ENCODE peak calls at places on chromosome 6, in six cellular contexts. X is HEK293T, O is choroid plexus epithelial cell, B is hepatic stellate cell, C is Daoy, V is epithelial cell of prostate. R is an unnamed sample.

GRCh38 chr6:44641344-44641743 is 253.8 kb downstream of the CDC5L start:
- DNase-seq in X (no peak), O (peak), B (no peak), C (peak), V (no peak), R (no peak)

GRCh38 chr6:4647414-4648365 is 128.5 kb upstream of the CDYL start:
- DNase-seq in X (peak), O (peak), B (peak), C (peak), V (no peak), R (no peak)

GRCh38 chr6:108676555-108676954 is 115.8 kb downstream of the FOXO3 start:
- DNase-seq in X (peak), O (no peak), B (no peak), C (no peak), V (no peak), R (no peak)

GRCh38 chr6:143223895-143224294 is 163.2 kb downstream of the AIG1 start:
- DNase-seq in X (peak), O (peak), B (peak), C (peak), V (no peak), R (no peak)

GRCh38 chr6:78500299-78501089 is 366.9 kb upstream of the IRAK1BP1 start:
- DNase-seq in X (no peak), O (no peak), B (no peak), C (no peak), V (no peak), R (no peak)

GRCh38 chr6:27505209-27506027 is 32.5 kb upstream of the ZNF184 start:
- DNase-seq in X (peak), O (peak), B (peak), C (peak), V (no peak), R (peak)

GRCh38 chr6:165227644-165228329 is 81.6 kb downstream of the C6orf118 start:
- DNase-seq in X (no peak), O (peak), B (no peak), C (peak), V (peak), R (no peak)

GRCh38 chr6:34065470-34066283 is 80.2 kb downstream of the GRM4 start:
- DNase-seq in X (no peak), O (no peak), B (no peak), C (peak), V (no peak), R (no peak)

GRCh38 chr6:31615748-31616147 is 714 bp downstream of the AIF1 start:
- DNase-seq in X (no peak), O (no peak), B (no peak), C (no peak), V (no peak), R (no peak)

GRCh38 chr6:151101116-151101810 is 138.5 kb upstream of the AKAP12 start:
- DNase-seq in X (no peak), O (peak), B (no peak), C (no peak), V (no peak), R (no peak)

GRCh38 chr6:42690151-42690702 is 32.2 kb downstream of the PRPH2 start:
- DNase-seq in X (no peak), O (peak), B (no peak), C (no peak), V (no peak), R (no peak)

GRCh38 chr6:6820688-6821238 is 232.2 kb downstream of the LY86 start:
- DNase-seq in X (no peak), O (no peak), B (no peak), C (no peak), V (peak), R (no peak)

GRCh38 chr6:41505084-41506049 is 40.8 kb upstream of the FOXP4 start:
- DNase-seq in X (no peak), O (peak), B (peak), C (peak), V (no peak), R (no peak)

GRCh38 chr6:151313060-151313459 is 73.3 kb downstream of the AKAP12 start:
- DNase-seq in X (no peak), O (peak), B (no peak), C (no peak), V (no peak), R (no peak)

GRCh38 chr6:36326351-36326995 is 10.2 kb downstream of the BNIP5 start:
- DNase-seq in X (no peak), O (peak), B (peak), C (no peak), V (no peak), R (no peak)

GRCh38 chr6:127222418-127222817 is 44.2 kb upstream of the RNF146 start:
- DNase-seq in X (no peak), O (no peak), B (no peak), C (no peak), V (no peak), R (no peak)

GRCh38 chr6:37024665-37025337 is 19.3 kb downstream of the FGD2 start:
- DNase-seq in X (no peak), O (no peak), B (no peak), C (peak), V (peak), R (no peak)

GRCh38 chr6:86526238-86526637 is 411.1 kb upstream of the HTR1E start:
- DNase-seq in X (no peak), O (no peak), B (no peak), C (no peak), V (no peak), R (no peak)

GRCh38 chr6:16420332-16420714 is 181.9 kb downstream of the GMPR start:
- DNase-seq in X (no peak), O (no peak), B (no peak), C (no peak), V (no peak), R (no peak)

GRCh38 chr6:167995731-167996151 is 1.7 kb upstream of the KIF25 start:
- DNase-seq in X (no peak), O (no peak), B (no peak), C (no peak), V (no peak), R (no peak)

GRCh38 chr6:15387118-15387517 is 141.2 kb downstream of the JARID2 start:
- DNase-seq in X (no peak), O (no peak), B (no peak), C (peak), V (no peak), R (no peak)

GRCh38 chr6:90537723-90538407 is 49.0 kb downstream of the MAP3K7 start:
- DNase-seq in X (no peak), O (peak), B (no peak), C (no peak), V (no peak), R (no peak)

GRCh38 chr6:16630035-16630643 is 131.1 kb downstream of the ATXN1 start:
- DNase-seq in X (no peak), O (no peak), B (no peak), C (no peak), V (peak), R (no peak)